ENCODE peak calls at places on chromosome 7, in eight cellular contexts. F, S, G, A, C, V, I and K are unnamed samples.

GRCh38 chr7:4052126-4052525 is 630.0 kb upstream of the FOXK1 start:
- DNase-seq in F (no peak), S (no peak), G (no peak), A (no peak), C (no peak), V (no peak), I (no peak), K (no peak)

GRCh38 chr7:34313289-34313688 is 344.7 kb upstream of the NPSR1 start:
- DNase-seq in F (no peak), S (no peak), G (no peak), A (no peak), C (no peak), V (no peak), I (no peak), K (no peak)

GRCh38 chr7:81014266-81014665 is 95.4 kb upstream of the SEMA3C start:
- DNase-seq in F (no peak), S (no peak), G (no peak), A (no peak), C (no peak), V (no peak), I (no peak), K (no peak)

GRCh38 chr7:46764100-46764941 is 817.6 kb downstream of the TNS3 start:
- DNase-seq in F (peak; percentile 52), S (no peak), G (no peak), A (no peak), C (no peak), V (no peak), I (no peak), K (peak; percentile 89)

GRCh38 chr7:158685727-158686126 is 18.9 kb downstream of the NCAPG2 start:
- DNase-seq in F (no peak), S (no peak), G (no peak), A (no peak), C (no peak), V (no peak), I (no peak), K (no peak)

GRCh38 chr7:105439174-105439893 is 50.6 kb upstream of the SRPK2 start:
- DNase-seq in F (no peak), S (no peak), G (peak; percentile 80), A (no peak), C (no peak), V (peak; percentile 49), I (peak; percentile 78), K (no peak)

GRCh38 chr7:44289341-44290249 is 35.8 kb downstream of the CAMK2B start:
- DNase-seq in F (peak; percentile 31), S (peak; percentile 32), G (no peak), A (no peak), C (peak; percentile 46), V (peak; percentile 11), I (peak; percentile 50), K (peak; percentile 1)

GRCh38 chr7:54260868-54261475 is 281.2 kb upstream of the VSTM2A start:
- DNase-seq in F (no peak), S (no peak), G (no peak), A (no peak), C (no peak), V (no peak), I (no peak), K (no peak)

GRCh38 chr7:35537067-35538023 is 157.6 kb downstream of the HERPUD2 start:
- DNase-seq in F (peak; percentile 84), S (peak; percentile 84), G (peak; percentile 79), A (peak; percentile 50), C (peak; percentile 77), V (peak; percentile 46), I (peak; percentile 89), K (no peak)

GRCh38 chr7:92810242-92810611 is 26.1 kb downstream of the CDK6 start:
- DNase-seq in F (no peak), S (no peak), G (no peak), A (no peak), C (no peak), V (no peak), I (no peak), K (no peak)

GRCh38 chr7:70419816-70420215 is 712.1 kb upstream of the GALNT17 start:
- DNase-seq in F (no peak), S (no peak), G (peak; percentile 17), A (no peak), C (no peak), V (no peak), I (no peak), K (no peak)

GRCh38 chr7:8155836-8156235 is 106.1 kb downstream of the ICA1 start:
- DNase-seq in F (no peak), S (no peak), G (peak; percentile 87), A (no peak), C (no peak), V (no peak), I (no peak), K (no peak)

GRCh38 chr7:100575206-100575631 is 1.5 kb upstream of the SAP25 start:
- DNase-seq in F (no peak), S (peak; percentile 48), G (no peak), A (no peak), C (no peak), V (no peak), I (no peak), K (no peak)

GRCh38 chr7:120583835-120584586 is 273.9 kb downstream of the TSPAN12 start:
- DNase-seq in F (no peak), S (no peak), G (no peak), A (no peak), C (no peak), V (no peak), I (no peak), K (no peak)

GRCh38 chr7:159091041-159091440 is 53.6 kb downstream of the VIPR2 start:
- DNase-seq in F (no peak), S (peak; percentile 17), G (no peak), A (no peak), C (peak; percentile 10), V (no peak), I (peak; percentile 42), K (no peak)

GRCh38 chr7:6705959-6706665 is 635 bp downstream of the ZNF12 start:
- DNase-seq in F (peak; percentile 43), S (peak; percentile 35), G (no peak), A (no peak), C (no peak), V (no peak), I (peak; percentile 64), K (no peak)

GRCh38 chr7:149771199-149771636 is 2.2 kb downstream of the ZNF467 start:
- DNase-seq in F (peak; percentile 46), S (no peak), G (no peak), A (no peak), C (no peak), V (no peak), I (no peak), K (no peak)

GRCh38 chr7:25952277-25953057 is 199.5 kb upstream of the NFE2L3 start:
- DNase-seq in F (no peak), S (peak; percentile 34), G (peak; percentile 95), A (no peak), C (no peak), V (no peak), I (no peak), K (no peak)

GRCh38 chr7:128405345-128406146 is 4.2 kb downstream of the IMPDH1 start:
- DNase-seq in F (peak; percentile 67), S (peak; percentile 51), G (peak; percentile 55), A (no peak), C (no peak), V (peak; percentile 50), I (no peak), K (no peak)

GRCh38 chr7:2523941-2524807 is 4.6 kb downstream of the LFNG start:
- DNase-seq in F (peak; percentile 87), S (peak; percentile 79), G (peak; percentile 89), A (no peak), C (peak; percentile 87), V (peak; percentile 98), I (peak; percentile 90), K (no peak)

GRCh38 chr7:100360102-100360607 is 2.2 kb downstream of the PILRB start:
- DNase-seq in F (no peak), S (no peak), G (no peak), A (no peak), C (no peak), V (no peak), I (no peak), K (no peak)

GRCh38 chr7:157540606-157541294 is 203.9 kb downstream of the DNAJB6 start:
- DNase-seq in F (peak; percentile 5), S (no peak), G (no peak), A (no peak), C (no peak), V (no peak), I (no peak), K (no peak)

GRCh38 chr7:95472521-95473160 is 13.1 kb upstream of the ASB4 start:
- DNase-seq in F (no peak), S (no peak), G (peak; percentile 92), A (no peak), C (no peak), V (no peak), I (peak; percentile 91), K (no peak)

GRCh38 chr7:816751-817671 is 15.3 kb upstream of the SUN1 start:
- DNase-seq in F (peak; percentile 35), S (no peak), G (peak; percentile 52), A (no peak), C (peak; percentile 53), V (no peak), I (no peak), K (no peak)

GRCh38 chr7:84331665-84332064 is 137.1 kb upstream of the SEMA3A start:
- DNase-seq in F (no peak), S (no peak), G (no peak), A (no peak), C (no peak), V (no peak), I (no peak), K (no peak)

GRCh38 chr7:155581107-155581830 is 34.9 kb upstream of the CNPY1 start:
- DNase-seq in F (no peak), S (no peak), G (no peak), A (no peak), C (peak; percentile 43), V (no peak), I (no peak), K (no peak)

GRCh38 chr7:21128418-21128817 is 299.5 kb upstream of the SP4 start:
- DNase-seq in F (no peak), S (no peak), G (peak; percentile 100), A (no peak), C (no peak), V (no peak), I (no peak), K (no peak)

GRCh38 chr7:103718482-103719415 is 270.7 kb downstream of the RELN start:
- DNase-seq in F (no peak), S (no peak), G (no peak), A (no peak), C (no peak), V (no peak), I (no peak), K (no peak)

GRCh38 chr7:27225005-27225934 is 17.3 kb upstream of the EVX1 start:
- DNase-seq in F (no peak), S (peak; percentile 61), G (no peak), A (no peak), C (no peak), V (no peak), I (peak; percentile 68), K (no peak)

GRCh38 chr7:95330194-95331003 is 6.1 kb upstream of the PON1 start:
- DNase-seq in F (no peak), S (no peak), G (no peak), A (no peak), C (no peak), V (no peak), I (no peak), K (no peak)

GRCh38 chr7:48084727-48085432 is 4.2 kb upstream of the UPP1 start:
- DNase-seq in F (peak; percentile 75), S (no peak), G (no peak), A (no peak), C (no peak), V (peak; percentile 66), I (peak; percentile 98), K (peak; percentile 86)